ENCODE peak calls at places on chromosomes 5 and 9, in six cellular contexts. D, E, Q, X, P and F are unnamed samples.

GRCh38 chr9:18269561-18269960 is 204.4 kb upstream of the ADAMTSL1 start:
- DNase-seq in D (no peak), E (no peak), Q (no peak), X (no peak), P (no peak), F (no peak)

GRCh38 chr5:14424011-14424685 is 157.4 kb upstream of the OTULINL start:
- DNase-seq in D (no peak), E (no peak), Q (no peak), X (no peak), P (no peak), F (no peak)

GRCh38 chr9:69174645-69175487 is 789 bp downstream of the TJP2 start:
- DNase-seq in D (peak; percentile 96), E (peak; percentile 32), Q (peak; percentile 61), X (no peak), P (peak; percentile 31), F (peak; percentile 55)

GRCh38 chr9:106657951-106658350 is 205.0 kb upstream of the ZNF462 start:
- DNase-seq in D (no peak), E (no peak), Q (no peak), X (no peak), P (no peak), F (no peak)

GRCh38 chr5:74873525-74874249 is 7.5 kb upstream of the FAM169A start:
- DNase-seq in D (no peak), E (no peak), Q (no peak), X (no peak), P (no peak), F (no peak)

GRCh38 chr9:130950039-130950311 is 10.9 kb upstream of the FIBCD1 start:
- DNase-seq in D (no peak), E (no peak), Q (no peak), X (no peak), P (no peak), F (no peak)

GRCh38 chr5:172973931-172974330 is 9.6 kb upstream of the ATP6V0E1 start:
- DNase-seq in D (no peak), E (no peak), Q (no peak), X (no peak), P (no peak), F (no peak)

GRCh38 chr5:168328804-168329203 is 37.4 kb downstream of the WWC1 start:
- DNase-seq in D (no peak), E (no peak), Q (no peak), X (no peak), P (no peak), F (no peak)

GRCh38 chr5:78813906-78814518 is 165.4 kb upstream of the LHFPL2 start:
- DNase-seq in D (no peak), E (no peak), Q (no peak), X (no peak), P (no peak), F (no peak)